ENCODE peak calls at places on chromosomes 11 and 22, in ten cellular contexts. Q, K, S, J, V, O, D, H, Z and Y are unnamed samples.

GRCh38 chr11:126722006-126722736 is 278.4 kb downstream of the KIRREL3 start:
- DNase-seq in J (no peak), D (no peak), S (no peak), K (peak; percentile 26), O (no peak), H (no peak), Q (no peak), V (no peak), Z (no peak), Y (no peak)

GRCh38 chr22:39535831-39536449 is 3.4 kb upstream of the RPS19BP1 start:
- DNase-seq in Z (no peak), K (no peak), Q (no peak), D (no peak), S (no peak), J (no peak), H (no peak), O (no peak), V (no peak), Y (no peak)

GRCh38 chr11:5369793-5370192 is 13.8 kb upstream of the OR51M1 start:
- DNase-seq in V (no peak), S (no peak), J (no peak), H (peak; percentile 57), D (no peak), K (peak; percentile 68), Z (no peak), Q (no peak), O (no peak), Y (no peak)

GRCh38 chr11:61173456-61173855 is 12.2 kb upstream of the VPS37C start:
- DNase-seq in Z (peak; percentile 41), J (no peak), S (no peak), Q (no peak), K (peak; percentile 63), O (peak; percentile 21), H (peak; percentile 46), D (no peak), V (no peak), Y (no peak)

GRCh38 chr11:66279092-66279797 is 1.3 kb downstream of the CNIH2 start:
- DNase-seq in O (no peak), D (no peak), K (no peak), Q (no peak), Z (no peak), J (no peak), V (no peak), S (no peak), H (no peak), Y (no peak)

GRCh38 chr11:43282607-43283440 is 29.0 kb upstream of the API5 start:
- DNase-seq in Z (peak; percentile 49), O (peak; percentile 67), K (peak; percentile 52), J (peak; percentile 60), S (peak; percentile 32), H (peak; percentile 33), D (peak; percentile 33), Q (peak; percentile 4), V (peak; percentile 25), Y (no peak)

GRCh38 chr11:110092577-110093406 is at the start of gene ZC3H12C:
- DNase-seq in D (peak; percentile 73), S (peak; percentile 2), H (peak; percentile 84), Z (peak; percentile 79), J (peak; percentile 89), K (peak; percentile 93), O (peak; percentile 80), Q (no peak), V (peak; percentile 81), Y (peak; percentile 16)

GRCh38 chr11:47980907-47981621 is 705 bp downstream of the PTPRJ start:
- DNase-seq in V (peak; percentile 35), D (peak; percentile 63), K (peak; percentile 82), O (peak; percentile 58), J (peak; percentile 74), Q (no peak), Z (no peak), S (peak; percentile 25), H (no peak), Y (no peak)

GRCh38 chr11:12723410-12724297 is 49.4 kb downstream of the TEAD1 start:
- DNase-seq in H (peak; percentile 32), J (no peak), S (no peak), D (no peak), Q (no peak), Z (no peak), K (no peak), O (no peak), V (no peak), Y (no peak)

GRCh38 chr11:132718711-132719641 is 813.3 kb downstream of the OPCML start:
- DNase-seq in H (no peak), Z (no peak), S (peak; percentile 41), J (no peak), O (no peak), V (no peak), D (no peak), Q (no peak), K (peak; percentile 27), Y (no peak)

GRCh38 chr11:77303328-77303727 is 1.8 kb upstream of the GDPD4 start:
- DNase-seq in K (no peak), V (no peak), J (no peak), Z (no peak), O (no peak), S (no peak), H (no peak), D (no peak), Q (no peak), Y (no peak)

GRCh38 chr11:83972536-83972935 is 686.4 kb upstream of the CCDC90B start:
- DNase-seq in K (no peak), Q (no peak), O (no peak), S (no peak), Z (no peak), D (no peak), H (no peak), V (no peak), J (no peak), Y (no peak)

GRCh38 chr11:88414981-88415391 is 77.5 kb upstream of the CTSC start:
- DNase-seq in H (no peak), D (no peak), S (no peak), Q (no peak), V (no peak), K (no peak), O (no peak), Z (peak; percentile 71), J (no peak), Y (no peak)

GRCh38 chr11:31940396-31941037 is 129.4 kb upstream of the PAX6 start:
- DNase-seq in O (no peak), S (no peak), H (peak; percentile 43), D (no peak), K (peak; percentile 15), J (peak; percentile 77), Q (no peak), Z (no peak), V (peak; percentile 62), Y (no peak)

GRCh38 chr11:125489166-125489565 is 6.9 kb downstream of the FEZ1 start:
- DNase-seq in V (no peak), K (no peak), H (no peak), J (no peak), D (no peak), S (no peak), O (no peak), Z (no peak), Q (no peak), Y (no peak)

GRCh38 chr11:60994450-60995135 is 23.1 kb downstream of the CD6 start:
- DNase-seq in Q (no peak), K (no peak), O (no peak), J (no peak), V (no peak), S (no peak), H (no peak), Z (no peak), D (no peak), Y (no peak)

GRCh38 chr11:9260182-9261146 is 4.7 kb downstream of the DENND5A start:
- DNase-seq in D (no peak), Z (no peak), S (no peak), Q (no peak), J (no peak), H (no peak), K (peak; percentile 33), O (no peak), V (no peak), Y (peak; percentile 22)

GRCh38 chr11:104795511-104796213 is 102.6 kb downstream of the CASP12 start:
- DNase-seq in Z (no peak), V (no peak), O (no peak), K (no peak), S (no peak), J (no peak), H (no peak), D (no peak), Q (no peak), Y (no peak)

GRCh38 chr11:98740335-98740734 is 280.4 kb upstream of the CNTN5 start:
- DNase-seq in Q (no peak), S (no peak), J (no peak), K (no peak), H (no peak), Z (no peak), O (no peak), V (no peak), D (no peak), Y (no peak)

GRCh38 chr22:30783021-30783420 is 88.3 kb downstream of the OSBP2 start:
- DNase-seq in D (no peak), S (no peak), Q (no peak), Z (no peak), J (no peak), H (no peak), V (no peak), O (no peak), K (no peak), Y (no peak)

GRCh38 chr11:6703247-6704063 is 20.3 kb upstream of the MRPL17 start:
- DNase-seq in S (peak; percentile 25), D (no peak), V (peak; percentile 26), K (peak; percentile 88), Q (no peak), Z (peak; percentile 84), O (no peak), H (peak; percentile 70), J (peak; percentile 35), Y (peak; percentile 81)

GRCh38 chr11:11635456-11635855 is 13.7 kb upstream of the GALNT18 start:
- DNase-seq in J (no peak), Q (no peak), K (no peak), Z (no peak), S (no peak), O (no peak), D (no peak), H (no peak), V (no peak), Y (no peak)

GRCh38 chr11:33994937-33995336 is 56.6 kb upstream of the CAPRIN1 start:
- DNase-seq in S (no peak), H (no peak), D (no peak), Z (no peak), K (no peak), Q (no peak), O (no peak), V (no peak), J (no peak), Y (no peak)

GRCh38 chr11:2853997-2854560 is 31.5 kb downstream of the CDKN1C start:
- DNase-seq in K (no peak), Z (no peak), Q (no peak), J (no peak), V (no peak), S (no peak), D (no peak), O (no peak), H (no peak), Y (no peak)

GRCh38 chr22:29463487-29464088 is 16.4 kb upstream of the NEFH start:
- DNase-seq in Q (no peak), J (no peak), S (no peak), O (no peak), H (no peak), D (no peak), V (no peak), Z (no peak), K (no peak), Y (no peak)

GRCh38 chr11:6418199-6418957 is 516 bp downstream of the APBB1 start:
- DNase-seq in Z (no peak), J (peak; percentile 67), H (no peak), O (no peak), S (no peak), K (peak; percentile 46), Q (no peak), D (peak; percentile 41), V (peak; percentile 33), Y (no peak)

GRCh38 chr22:38462960-38463784 is 4.7 kb upstream of the KDELR3 start:
- DNase-seq in O (peak; percentile 43), V (peak; percentile 75), Z (peak; percentile 49), D (peak; percentile 52), S (no peak), Q (no peak), H (no peak), K (no peak), J (peak; percentile 82), Y (no peak)

GRCh38 chr22:50526849-50527801 is 1.7 kb upstream of the SCO2 start:
- DNase-seq in K (no peak), D (no peak), J (peak; percentile 73), O (peak; percentile 64), H (peak; percentile 50), Z (peak; percentile 70), V (peak; percentile 65), Q (no peak), S (no peak), Y (no peak)